ENCODE peak calls at places on chromosomes 6 and 20, in six cellular contexts. One of them, this sample, is unnamed.

GRCh38 chr6:1313364-1313754 is 1.5 kb downstream of the FOXQ1 start:
- DNase-seq in heart left ventricle: no peak
- DNase-seq in PC-3: no peak
- DNase-seq in hepatocyte: no peak
- DNase-seq in testis: no peak
- DNase-seq in GM23338: peak; percentile 52
- DNase-seq in this sample: no peak

GRCh38 chr6:154092336-154092962 is 53.4 kb downstream of the OPRM1 start:
- DNase-seq in PC-3: no peak
- DNase-seq in heart left ventricle: no peak
- DNase-seq in GM23338: no peak
- DNase-seq in testis: no peak
- DNase-seq in hepatocyte: no peak
- DNase-seq in this sample: no peak

GRCh38 chr6:90646936-90647335 is 60.1 kb upstream of the MAP3K7 start:
- DNase-seq in heart left ventricle: no peak
- DNase-seq in PC-3: peak; percentile 56
- DNase-seq in GM23338: no peak
- DNase-seq in hepatocyte: no peak
- DNase-seq in testis: no peak
- DNase-seq in this sample: no peak

GRCh38 chr6:143034689-143035334 is 25.9 kb upstream of the AIG1 start:
- DNase-seq in GM23338: no peak
- DNase-seq in hepatocyte: no peak
- DNase-seq in heart left ventricle: no peak
- DNase-seq in PC-3: peak; percentile 32
- DNase-seq in testis: no peak
- DNase-seq in this sample: no peak

GRCh38 chr6:13478525-13478962 is 8.9 kb downstream of the GFOD1 start:
- DNase-seq in heart left ventricle: no peak
- DNase-seq in hepatocyte: no peak
- DNase-seq in PC-3: no peak
- DNase-seq in GM23338: no peak
- DNase-seq in testis: no peak
- DNase-seq in this sample: no peak

GRCh38 chr6:118735320-118735719 is 83.9 kb upstream of the CEP85L start:
- DNase-seq in testis: no peak
- DNase-seq in PC-3: peak; percentile 28
- DNase-seq in heart left ventricle: no peak
- DNase-seq in hepatocyte: no peak
- DNase-seq in GM23338: peak; percentile 83
- DNase-seq in this sample: peak; percentile 23

GRCh38 chr6:143973097-143973979 is 34.7 kb downstream of the PLAGL1 start:
- DNase-seq in PC-3: no peak
- DNase-seq in hepatocyte: no peak
- DNase-seq in testis: no peak
- DNase-seq in GM23338: peak; percentile 96
- DNase-seq in heart left ventricle: no peak
- DNase-seq in this sample: no peak

GRCh38 chr20:60031107-60031506 is 72.9 kb downstream of the CDH26 start:
- DNase-seq in heart left ventricle: no peak
- DNase-seq in GM23338: no peak
- DNase-seq in hepatocyte: no peak
- DNase-seq in testis: no peak
- DNase-seq in PC-3: no peak
- DNase-seq in this sample: no peak

GRCh38 chr6:30955367-30956042 is 14.7 kb downstream of the MUCL3 start:
- DNase-seq in heart left ventricle: peak; percentile 54
- DNase-seq in PC-3: peak; percentile 47
- DNase-seq in hepatocyte: peak; percentile 85
- DNase-seq in testis: peak; percentile 61
- DNase-seq in GM23338: peak; percentile 85
- DNase-seq in this sample: peak; percentile 15

GRCh38 chr6:153038378-153038777 is 35.9 kb upstream of the MTRF1L start:
- DNase-seq in GM23338: no peak
- DNase-seq in hepatocyte: no peak
- DNase-seq in heart left ventricle: no peak
- DNase-seq in PC-3: peak; percentile 74
- DNase-seq in testis: no peak
- DNase-seq in this sample: peak; percentile 15
- H3K4me3 ChIP-seq in GM23338: no peak overlapping the region
- H3K4me3 ChIP-seq in hepatocyte: no peak overlapping the region
- H3K4me3 ChIP-seq in heart left ventricle: no peak overlapping the region
- H3K4me3 ChIP-seq in PC-3: no peak overlapping the region
- H3K4me3 ChIP-seq in testis: no peak overlapping the region
- H3K4me3 ChIP-seq in this sample: no peak overlapping the region

DNA sequence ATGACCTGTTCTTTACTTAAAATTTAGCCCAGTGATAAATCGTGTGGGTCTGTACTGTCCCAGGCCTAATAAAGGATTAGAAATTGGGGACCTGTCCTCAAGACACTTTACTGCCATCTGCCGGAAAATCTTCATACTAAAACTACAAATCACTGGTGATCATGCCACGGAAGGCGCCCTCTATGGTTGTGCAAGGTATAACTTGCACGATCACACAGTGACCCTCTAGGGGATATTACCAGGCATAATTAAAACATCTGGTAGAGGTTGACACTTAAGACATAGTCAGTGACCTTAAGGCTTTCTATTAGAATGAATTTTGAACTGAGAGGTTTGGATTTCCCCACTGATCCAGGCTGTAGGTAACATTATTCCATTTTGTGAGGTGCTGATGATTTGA is 172.6 kb downstream of the BMP2 start:
- DNase-seq in heart left ventricle: no peak
- DNase-seq in GM23338: peak; percentile 88
- DNase-seq in testis: peak; percentile 18
- DNase-seq in hepatocyte: peak; percentile 29
- DNase-seq in PC-3: peak; percentile 63
- DNase-seq in this sample: peak; percentile 1
- TF ChIP-seq CTCF in heart left ventricle: no peak
- TF ChIP-seq CTCF in GM23338: peak; percentile 97
- TF ChIP-seq CTCF in testis: no peak
- TF ChIP-seq CTCF in hepatocyte: peak; percentile 45
- TF ChIP-seq CTCF in PC-3: peak; percentile 91
- TF ChIP-seq CTCF in this sample: peak; percentile 29

DNA sequence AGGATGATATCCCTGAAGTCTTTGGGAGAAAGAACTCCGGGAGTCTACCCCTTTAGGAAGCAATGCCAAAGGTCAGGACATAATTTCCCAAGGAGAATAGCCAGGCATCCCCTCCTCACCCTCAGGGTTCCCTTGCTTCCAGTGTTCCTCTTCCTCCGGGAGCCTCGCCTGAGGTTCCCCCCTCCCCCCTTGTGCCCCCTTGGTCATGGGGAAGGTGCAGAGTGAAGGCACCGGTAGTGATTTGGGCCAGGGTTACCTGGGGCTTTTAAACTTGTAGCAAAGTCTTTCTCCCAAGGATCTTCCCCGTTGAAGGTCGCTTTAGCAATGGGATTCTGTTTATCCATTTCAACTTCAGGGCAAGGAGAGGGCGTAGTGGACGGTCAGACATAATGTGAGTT is 1.2 kb downstream of the ISM1 start:
- DNase-seq in testis: no peak
- DNase-seq in PC-3: no peak
- DNase-seq in GM23338: peak; percentile 44
- DNase-seq in hepatocyte: no peak
- DNase-seq in heart left ventricle: no peak
- DNase-seq in this sample: no peak
- H3K4me3 ChIP-seq in testis: peak overlapping the region; percentile 43
- H3K4me3 ChIP-seq in PC-3: peak overlapping the region; percentile 64
- H3K4me3 ChIP-seq in GM23338: peak overlapping the region; percentile 85
- H3K4me3 ChIP-seq in hepatocyte: no peak overlapping the region
- H3K4me3 ChIP-seq in heart left ventricle: peak overlapping the region; percentile 42
- H3K4me3 ChIP-seq in this sample: no peak overlapping the region

GRCh38 chr6:99121748-99122147 is 174.0 kb upstream of the FBXL4 start:
- DNase-seq in GM23338: no peak
- DNase-seq in PC-3: no peak
- DNase-seq in hepatocyte: no peak
- DNase-seq in testis: no peak
- DNase-seq in heart left ventricle: no peak
- DNase-seq in this sample: no peak

GRCh38 chr6:99114769-99115406 is 167.1 kb upstream of the FBXL4 start:
- DNase-seq in hepatocyte: no peak
- DNase-seq in testis: no peak
- DNase-seq in GM23338: no peak
- DNase-seq in heart left ventricle: no peak
- DNase-seq in PC-3: no peak
- DNase-seq in this sample: no peak

DNA sequence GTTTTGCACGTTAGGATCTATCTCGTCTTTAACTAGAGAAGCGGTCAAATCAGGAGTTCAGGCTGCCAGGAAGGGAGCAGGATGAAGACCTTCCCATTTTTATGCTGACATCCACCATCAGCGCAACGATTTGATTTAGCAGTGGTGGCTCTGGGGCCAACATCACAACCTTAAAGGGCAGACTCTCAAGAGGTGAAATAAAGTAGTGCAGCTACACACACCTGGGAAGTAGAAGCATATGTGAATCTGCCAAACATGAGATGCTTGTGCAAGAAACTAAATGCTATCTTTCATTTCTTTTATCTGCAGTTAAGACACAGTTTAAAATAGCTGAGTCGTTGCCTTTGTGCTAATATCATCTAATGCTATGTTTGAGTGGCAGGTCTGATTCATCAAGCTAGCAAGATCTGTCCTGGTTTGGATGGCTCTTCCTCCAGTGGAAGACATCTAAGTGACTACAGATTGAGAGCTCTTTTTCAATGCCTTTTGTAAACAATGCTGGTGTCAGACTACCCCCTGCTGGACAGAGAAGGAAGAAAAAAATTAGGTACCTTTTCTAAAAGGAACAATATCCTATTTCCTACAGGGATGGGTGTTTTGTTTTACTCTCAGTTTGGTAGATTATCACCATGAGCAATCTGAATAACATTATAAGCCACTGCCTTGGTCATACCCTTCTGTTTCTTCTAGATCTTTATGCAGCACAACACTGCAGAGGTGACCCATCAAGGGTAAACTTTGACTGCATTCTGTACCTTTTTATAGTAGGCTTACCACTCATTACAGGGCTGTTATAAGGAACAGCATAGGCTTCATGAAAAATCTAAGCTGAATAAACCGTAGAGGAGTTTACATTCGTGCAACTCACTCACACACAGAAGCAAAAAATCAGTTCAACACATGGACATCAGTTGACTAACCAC is 171.6 kb upstream of the FBXL4 start:
- DNase-seq in testis: peak; percentile 28
- DNase-seq in hepatocyte: peak; percentile 67
- DNase-seq in heart left ventricle: no peak
- DNase-seq in GM23338: peak; percentile 81
- DNase-seq in PC-3: peak; percentile 57
- DNase-seq in this sample: peak; percentile 47
- TF ChIP-seq CTCF in testis: peak; percentile 63
- TF ChIP-seq CTCF in hepatocyte: peak; percentile 81
- TF ChIP-seq CTCF in heart left ventricle: peak; percentile 52
- TF ChIP-seq CTCF in GM23338: peak; percentile 80
- TF ChIP-seq CTCF in PC-3: peak; percentile 70
- TF ChIP-seq CTCF in this sample: peak; percentile 61

GRCh38 chr6:98836962-98837944 is 2.9 kb downstream of the POU3F2 start:
- DNase-seq in PC-3: no peak
- DNase-seq in heart left ventricle: no peak
- DNase-seq in hepatocyte: no peak
- DNase-seq in testis: no peak
- DNase-seq in GM23338: no peak
- DNase-seq in this sample: no peak
- H3K4me3 ChIP-seq in PC-3: no peak overlapping the region
- H3K4me3 ChIP-seq in heart left ventricle: no peak overlapping the region
- H3K4me3 ChIP-seq in hepatocyte: no peak overlapping the region
- H3K4me3 ChIP-seq in testis: no peak overlapping the region
- H3K4me3 ChIP-seq in GM23338: peak overlapping the region; percentile 59
- H3K4me3 ChIP-seq in this sample: no peak overlapping the region

DNA sequence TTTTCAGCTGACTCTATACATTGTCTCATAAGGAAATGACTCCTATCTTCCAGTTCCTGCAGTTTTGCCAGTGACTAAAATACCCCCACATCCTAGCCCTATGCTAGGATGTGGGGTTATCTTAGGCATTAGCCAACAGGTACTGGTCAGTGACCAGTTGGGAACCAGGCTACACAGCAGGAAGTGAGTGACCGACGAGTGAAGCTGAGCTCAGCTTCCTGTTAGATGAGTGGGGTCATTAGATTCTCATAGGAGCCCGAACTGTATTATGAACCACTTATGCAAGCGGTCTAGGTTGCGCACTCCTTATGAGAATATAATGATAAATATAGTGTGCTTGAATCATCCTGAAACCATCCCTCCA is 199.3 kb upstream of the FAM83B start:
- DNase-seq in testis: no peak
- DNase-seq in heart left ventricle: no peak
- DNase-seq in hepatocyte: no peak
- DNase-seq in PC-3: no peak
- DNase-seq in GM23338: no peak
- DNase-seq in this sample: peak; percentile 5
- TF ChIP-seq CTCF in testis: no peak
- TF ChIP-seq CTCF in heart left ventricle: no peak
- TF ChIP-seq CTCF in hepatocyte: no peak
- TF ChIP-seq CTCF in PC-3: no peak
- TF ChIP-seq CTCF in GM23338: no peak
- TF ChIP-seq CTCF in this sample: no peak

GRCh38 chr6:14832427-14832826 is 413.4 kb upstream of the JARID2 start:
- DNase-seq in PC-3: no peak
- DNase-seq in testis: no peak
- DNase-seq in hepatocyte: no peak
- DNase-seq in heart left ventricle: no peak
- DNase-seq in GM23338: no peak
- DNase-seq in this sample: no peak
- H3K4me3 ChIP-seq in PC-3: no peak overlapping the region
- H3K4me3 ChIP-seq in testis: no peak overlapping the region
- H3K4me3 ChIP-seq in hepatocyte: no peak overlapping the region
- H3K4me3 ChIP-seq in heart left ventricle: no peak overlapping the region
- H3K4me3 ChIP-seq in GM23338: no peak overlapping the region
- H3K4me3 ChIP-seq in this sample: no peak overlapping the region

DNA sequence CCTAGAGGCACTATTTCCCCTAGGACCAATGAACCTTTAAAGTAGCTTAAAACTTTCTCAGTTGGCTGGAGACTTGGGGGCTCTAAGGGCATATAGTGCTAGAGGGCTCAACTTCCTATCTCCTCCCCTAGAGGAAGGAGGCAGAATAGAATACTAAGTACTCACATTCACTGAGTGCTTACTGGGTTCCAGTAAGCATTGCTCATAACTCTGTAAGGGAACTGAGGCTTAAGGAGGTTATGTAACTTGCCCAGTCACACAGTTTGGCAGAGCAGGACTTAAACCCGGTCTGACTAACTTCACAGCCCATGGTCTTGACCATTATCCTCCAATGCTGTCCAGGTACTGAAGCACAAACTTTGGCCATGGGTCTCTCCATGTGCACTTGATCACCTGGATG is 12.5 kb downstream of the SESN1 start:
- DNase-seq in heart left ventricle: no peak
- DNase-seq in hepatocyte: no peak
- DNase-seq in testis: no peak
- DNase-seq in GM23338: peak; percentile 57
- DNase-seq in PC-3: no peak
- DNase-seq in this sample: peak; percentile 87
- TF ChIP-seq CTCF in heart left ventricle: no peak
- TF ChIP-seq CTCF in hepatocyte: no peak
- TF ChIP-seq CTCF in testis: no peak
- TF ChIP-seq CTCF in GM23338: no peak
- TF ChIP-seq CTCF in PC-3: no peak
- TF ChIP-seq CTCF in this sample: peak; percentile 33

This sample was measured in cardiac fibroblast.